ENCODE peak calls at places on chromosome 9, in eight cellular contexts. V is GM04504, R is astrocyte of the hippocampus, M is amniotic stem cell, X is AML-193, H is posterior cingulate gyrus, D is sigmoid colon, W is fibroblast of lung. S is an unnamed sample.

GRCh38 chr9:17018001-17018491 is 116.8 kb upstream of the CNTLN start:
- DNase-seq in R (peak; percentile 90), W (peak; percentile 88), H (no peak), V (peak; percentile 40), X (no peak), D (peak; percentile 68), M (peak; percentile 64), S (no peak)

GRCh38 chr9:22813520-22813919 is 366.9 kb downstream of the DMRTA1 start:
- DNase-seq in R (peak; percentile 39), V (no peak), H (no peak), M (peak; percentile 5), X (peak; percentile 29), D (no peak), W (peak; percentile 37), S (no peak)

GRCh38 chr9:90893706-90894105 is 92.1 kb downstream of the SYK start:
- DNase-seq in W (no peak), M (no peak), D (no peak), V (no peak), X (no peak), H (no peak), R (no peak), S (no peak)

GRCh38 chr9:125262217-125262991 is 778 bp downstream of the GAPVD1 start:
- DNase-seq in D (no peak), M (peak; percentile 9), H (no peak), V (no peak), R (no peak), X (no peak), W (peak; percentile 25), S (no peak)

GRCh38 chr9:99140685-99141314 is 35.9 kb downstream of the TGFBR1 start:
- DNase-seq in V (peak; percentile 32), X (peak; percentile 56), D (peak; percentile 78), M (no peak), W (peak; percentile 76), H (no peak), R (peak; percentile 77), S (no peak)

GRCh38 chr9:81538929-81539716 is 150.2 kb downstream of the TLE1 start:
- DNase-seq in V (no peak), M (no peak), W (no peak), X (no peak), D (no peak), H (no peak), R (no peak), S (peak; percentile 91)

GRCh38 chr9:98804083-98804482 is 3.4 kb upstream of the GALNT12 start:
- DNase-seq in D (no peak), V (no peak), W (peak; percentile 85), M (no peak), H (no peak), X (no peak), R (no peak), S (no peak)

GRCh38 chr9:16434522-16434921 is 435.9 kb downstream of the BNC2 start:
- DNase-seq in H (no peak), V (peak; percentile 28), M (peak; percentile 22), X (no peak), D (no peak), W (no peak), R (peak; percentile 43), S (no peak)

GRCh38 chr9:134288731-134289130 is 37.5 kb upstream of the RXRA start:
- DNase-seq in R (no peak), M (no peak), H (peak; percentile 19), W (no peak), V (no peak), X (no peak), D (no peak), S (no peak)

GRCh38 chr9:93130861-93131481 is 3.1 kb downstream of the NINJ1 start:
- DNase-seq in H (no peak), X (no peak), V (no peak), M (no peak), W (no peak), D (peak; percentile 86), R (no peak), S (no peak)

GRCh38 chr9:118643118-118643517 is 726.1 kb downstream of the BRINP1 start:
- DNase-seq in X (no peak), M (no peak), H (no peak), D (no peak), R (peak; percentile 96), V (no peak), W (no peak), S (no peak)

GRCh38 chr9:137032893-137033292 is 1.0 kb upstream of the FUT7 start:
- DNase-seq in H (no peak), X (peak; percentile 95), D (peak; percentile 82), W (no peak), M (no peak), V (no peak), R (no peak), S (no peak)

GRCh38 chr9:36039696-36040095 is 3.0 kb downstream of the RECK start:
- DNase-seq in M (peak; percentile 21), W (peak; percentile 28), D (no peak), R (no peak), H (no peak), V (no peak), X (no peak), S (no peak)

S was measured in brain pericyte.